ENCODE peak calls at places on chromosomes 2 and 18, in six cellular contexts. Z is neural crest cell, A is prostate gland, N is ascending aorta, Y is lung, P is progenitor cell of endocrine pancreas. W is an unnamed sample.

GRCh38 chr2:233476651-233477547 is 89.7 kb downstream of the USP40 start:
- DNase-seq in Y (peak; percentile 26), P (no peak), A (no peak), N (no peak), Z (no peak), W (no peak)

GRCh38 chr2:211175956-211176355 is 619.6 kb downstream of the CPS1 start:
- DNase-seq in P (no peak), N (no peak), Z (no peak), Y (no peak), A (no peak), W (no peak)

GRCh38 chr2:109710505-109711229 is 83.4 kb upstream of the RGPD5 start:
- DNase-seq in N (no peak), P (no peak), Z (no peak), Y (no peak), A (no peak), W (no peak)

GRCh38 chr2:142961202-142961601 is 83.7 kb downstream of the KYNU start:
- DNase-seq in Z (no peak), Y (no peak), N (no peak), A (no peak), P (no peak), W (no peak)

GRCh38 chr2:29066989-29067605 is 7.2 kb downstream of the PCARE start:
- DNase-seq in P (no peak), N (no peak), A (peak; percentile 69), Z (no peak), Y (no peak), W (peak; percentile 29)

GRCh38 chr2:214593723-214594122 is 182.9 kb downstream of the VWC2L start:
- DNase-seq in N (no peak), A (no peak), Z (no peak), Y (no peak), P (no peak), W (no peak)

GRCh38 chr2:80053522-80054338 is 250.8 kb downstream of the LRRTM1 start:
- DNase-seq in N (no peak), Z (no peak), P (no peak), Y (no peak), A (no peak), W (no peak)

GRCh38 chr2:218953366-218953954 is 6.0 kb upstream of the CDK5R2 start:
- DNase-seq in N (no peak), Y (no peak), P (no peak), A (no peak), Z (no peak), W (no peak)

GRCh38 chr2:196201229-196201998 is 30.0 kb upstream of the STK17B start:
- DNase-seq in Z (no peak), A (no peak), P (no peak), N (no peak), Y (no peak), W (no peak)

GRCh38 chr2:197205590-197206215 is 104.9 kb downstream of the ANKRD44 start:
- DNase-seq in A (no peak), P (no peak), Y (no peak), Z (no peak), N (no peak), W (no peak)

GRCh38 chr2:30425326-30425725 is 21.7 kb upstream of the LCLAT1 start:
- DNase-seq in Z (no peak), A (no peak), P (no peak), Y (no peak), N (no peak), W (no peak)

GRCh38 chr2:238100049-238100820 is at the start of gene ESPNL:
- DNase-seq in P (no peak), N (no peak), Z (no peak), A (no peak), Y (no peak), W (no peak)

GRCh38 chr2:119436993-119437772 is 5.5 kb downstream of the TMEM37 start:
- DNase-seq in Z (no peak), P (no peak), A (no peak), N (no peak), Y (no peak), W (no peak)

GRCh38 chr18:8798996-8799395 is 93.6 kb downstream of the MTCL1 start:
- DNase-seq in N (no peak), Z (no peak), P (no peak), A (no peak), Y (no peak), W (no peak)

GRCh38 chr2:127067620-127068350 is 39.2 kb downstream of the BIN1 start:
- DNase-seq in P (peak; percentile 44), Y (peak; percentile 77), N (no peak), Z (peak; percentile 49), A (peak; percentile 61), W (no peak)

GRCh38 chr2:64692401-64692800 is 38.7 kb upstream of the SERTAD2 start:
- DNase-seq in A (no peak), N (no peak), Z (no peak), P (no peak), Y (no peak), W (no peak)

GRCh38 chr2:233822781-233823730 is 31.3 kb downstream of the HJURP start:
- DNase-seq in A (no peak), Y (no peak), Z (no peak), N (no peak), P (no peak), W (no peak)

GRCh38 chr2:2181505-2181904 is 149.6 kb downstream of the MYT1L start:
- DNase-seq in N (no peak), Y (peak; percentile 10), A (no peak), Z (no peak), P (no peak), W (no peak)

GRCh38 chr2:152584301-152584700 is 133.0 kb downstream of the PRPF40A start:
- DNase-seq in N (no peak), P (no peak), Z (no peak), Y (no peak), A (no peak), W (no peak)

GRCh38 chr2:132761437-132761836 is 91.4 kb upstream of the LYPD1 start:
- DNase-seq in Z (no peak), P (no peak), N (no peak), Y (no peak), A (no peak), W (no peak)

GRCh38 chr18:34342960-34343359 is 118.2 kb upstream of the NOL4 start:
- DNase-seq in Y (no peak), P (no peak), N (no peak), A (no peak), Z (no peak), W (no peak)

GRCh38 chr2:160484859-160485520 is 8.6 kb downstream of the RBMS1 start:
- DNase-seq in A (no peak), N (no peak), Y (no peak), P (no peak), Z (no peak), W (no peak)

GRCh38 chr2:79832540-79833234 is 319.8 kb downstream of the CTNNA2 start:
- DNase-seq in Y (no peak), Z (no peak), A (no peak), N (no peak), P (no peak), W (no peak)

GRCh38 chr2:196758474-196759377 is 40.8 kb downstream of the GTF3C3 start:
- DNase-seq in N (no peak), Y (no peak), A (no peak), P (no peak), Z (no peak), W (no peak)

GRCh38 chr2:129174143-129174542 is 805.3 kb upstream of the RAB6C start:
- DNase-seq in N (no peak), Z (no peak), P (no peak), Y (no peak), A (no peak), W (no peak)
- TF ChIP-seq CTCF in N (no peak), Z (no peak), P (no peak), Y (no peak), A (no peak), W (no peak)

GRCh38 chr2:47087051-47087450 is 68.1 kb downstream of the STPG4 start:
- DNase-seq in Y (no peak), N (no peak), Z (no peak), A (no peak), P (no peak), W (no peak)

GRCh38 chr2:47089083-47089464 is 66.0 kb downstream of the STPG4 start:
- DNase-seq in A (no peak), Z (no peak), Y (no peak), N (no peak), P (no peak), W (no peak)

GRCh38 chr2:47086054-47086471 is 69.0 kb downstream of the STPG4 start:
- DNase-seq in Z (no peak), N (no peak), Y (no peak), P (no peak), A (no peak), W (no peak)

GRCh38 chr2:47086571-47086970 is 68.5 kb downstream of the STPG4 start:
- DNase-seq in A (no peak), Y (no peak), Z (no peak), N (no peak), P (no peak), W (no peak)

GRCh38 chr2:47088371-47089082 is 66.6 kb downstream of the STPG4 start:
- DNase-seq in P (no peak), A (no peak), N (no peak), Z (no peak), Y (no peak), W (no peak)
- TF ChIP-seq CTCF in P (no peak), A (no peak), N (no peak), Z (no peak), Y (no peak), W (no peak)

GRCh38 chr2:106562232-106562631 is 75.1 kb downstream of the CD8B2 start:
- DNase-seq in P (no peak), Y (no peak), Z (no peak), A (peak; percentile 49), N (no peak), W (no peak)

GRCh38 chr2:106561356-106561755 is 74.2 kb downstream of the CD8B2 start:
- DNase-seq in Y (no peak), P (no peak), Z (no peak), A (peak; percentile 87), N (no peak), W (no peak)

GRCh38 chr2:106561803-106562202 is 74.6 kb downstream of the CD8B2 start:
- DNase-seq in N (no peak), A (peak; percentile 30), Y (no peak), P (no peak), Z (no peak), W (no peak)

GRCh38 chr2:106560773-106561172 is 73.6 kb downstream of the CD8B2 start:
- DNase-seq in N (no peak), Z (no peak), P (no peak), Y (no peak), A (no peak), W (no peak)

GRCh38 chr2:106562826-106563594 is 75.8 kb downstream of the CD8B2 start:
- DNase-seq in N (no peak), Y (no peak), A (no peak), P (no peak), Z (no peak), W (no peak)
- TF ChIP-seq CTCF in N (peak; percentile 5), Y (no peak), A (no peak), P (peak; percentile 35), Z (peak; percentile 28), W (no peak)

GRCh38 chr18:45355944-45356520 is 259.2 kb upstream of the SLC14A2 start:
- DNase-seq in Y (no peak), Z (no peak), P (no peak), N (no peak), A (no peak), W (no peak)
- TF ChIP-seq CTCF in Y (no peak), Z (no peak), P (no peak), N (no peak), A (no peak), W (no peak)

W was measured in mesothelial cell of epicardium.